ENCODE peak calls at places on chromosomes 7 and 10, in four cellular contexts. L, I, R and A are unnamed samples. For H3K36me3, the result is how much of the 10 kb centered on the place peaks cover.

GRCh38 chr7:141930211-141930610 is 14.0 kb downstream of the OR9A4 start:
- DNase-seq in L (no peak), I (no peak), R (no peak), A (no peak)

GRCh38 chr7:116499168-116500070 is at the start of gene CAV2:
- DNase-seq in L (peak), I (peak), R (no peak), A (no peak)

GRCh38 chr7:10875081-10875480 is 98.6 kb upstream of the PHF14 start:
- DNase-seq in L (no peak), I (no peak), R (no peak), A (no peak)

GRCh38 chr10:95987685-95988426 is 55.5 kb upstream of the CCNJ start:
- DNase-seq in L (no peak), I (no peak), R (no peak), A (no peak)

GRCh38 chr7:55535637-55536016 is 36.7 kb downstream of the VOPP1 start:
- DNase-seq in L (no peak), I (no peak), R (no peak), A (no peak)

GRCh38 chr7:74627699-74628411 is 29.7 kb upstream of the GTF2I start:
- DNase-seq in L (peak), I (peak), R (no peak), A (no peak)

GRCh38 chr7:70353310-70353947 is 755.2 kb downstream of the AUTS2 start:
- DNase-seq in L (no peak), I (no peak), R (no peak), A (no peak)

GRCh38 chr7:70042533-70042932 is 444.3 kb downstream of the AUTS2 start:
- DNase-seq in L (no peak), I (no peak), R (no peak), A (no peak)

GRCh38 chr7:81161459-81162075 is 242.7 kb upstream of the SEMA3C start:
- DNase-seq in L (no peak), I (no peak), R (no peak), A (no peak)

GRCh38 chr7:72069263-72069662 is 342.9 kb downstream of the CALN1 start:
- DNase-seq in L (no peak), I (no peak), R (no peak), A (no peak)

GRCh38 chr7:41201021-41201420 is 501.9 kb downstream of the INHBA start:
- DNase-seq in L (no peak), I (no peak), R (no peak), A (no peak)

GRCh38 chr7:119482209-119482608 is 790.8 kb upstream of the KCND2 start:
- DNase-seq in L (peak), I (peak), R (no peak), A (no peak)

GRCh38 chr7:111532625-111533024 is 29.7 kb downstream of the IMMP2L start:
- DNase-seq in L (no peak), I (no peak), R (no peak), A (no peak)

GRCh38 chr10:11570751-11571150 is 40.7 kb downstream of the USP6NL start:
- DNase-seq in L (no peak), I (no peak), R (no peak), A (no peak)

GRCh38 chr7:155363852-155364600 is 66.3 kb downstream of the INSIG1 start:
- DNase-seq in L (no peak), I (no peak), R (no peak), A (no peak)

GRCh38 chr10:122181901-122182799 is 88.9 kb upstream of the BTBD16 start:
- DNase-seq in L (peak), I (no peak), R (no peak), A (no peak)

GRCh38 chr7:112010994-112011393 is 195.2 kb downstream of the DOCK4 start:
- DNase-seq in L (no peak), I (no peak), R (no peak), A (no peak)

GRCh38 chr7:102318482-102318971 is 31.9 kb downstream of the SH2B2 start:
- DNase-seq in L (no peak), I (no peak), R (no peak), A (no peak)

GRCh38 chr7:26376208-26376917 is 84.7 kb downstream of the SNX10 start:
- DNase-seq in L (peak), I (peak), R (no peak), A (no peak)

GRCh38 chr7:68573271-68574000 is 1024.8 kb upstream of the AUTS2 start:
- DNase-seq in L (no peak), I (no peak), R (no peak), A (no peak)

GRCh38 chr7:144032985-144033384 is 15.8 kb upstream of the OR2A5 start:
- DNase-seq in L (no peak), I (no peak), R (no peak), A (no peak)

GRCh38 chr10:102408728-102409603 is 9.6 kb downstream of the PSD start:
- DNase-seq in L (peak), I (no peak), R (no peak), A (no peak)

GRCh38 chr10:103712898-103713498 is 142.4 kb downstream of the SH3PXD2A start:
- DNase-seq in L (peak), I (peak), R (peak), A (peak)

GRCh38 chr7:138449580-138449979 is 10.5 kb upstream of the TRIM24 start:
- DNase-seq in L (peak), I (peak), R (no peak), A (no peak)

GRCh38 chr7:39304178-39304577 is 262.0 kb upstream of the YAE1 start:
- DNase-seq in L (no peak), I (no peak), R (no peak), A (no peak)

GRCh38 chr10:109934958-109935793 is 11.9 kb upstream of the XPNPEP1 start:
- DNase-seq in L (peak), I (peak), R (no peak), A (peak)

GRCh38 chr7:94530114-94530513 is 20.5 kb downstream of the CASD1 start:
- DNase-seq in L (no peak), I (no peak), R (no peak), A (no peak)

GRCh38 chr10:12081879-12082560 is 13.3 kb downstream of the DHTKD1 start:
- DNase-seq in L (no peak), I (no peak), R (no peak), A (no peak)

GRCh38 chr7:132291446-132291845 is 284.8 kb downstream of the PLXNA4 start:
- DNase-seq in L (no peak), I (no peak), R (no peak), A (no peak)

GRCh38 chr10:131311661-131312260 is at the start of gene TCERG1L:
- DNase-seq in L (peak), I (peak), R (no peak), A (no peak)

GRCh38 chr7:156616269-156617202 is 24.0 kb upstream of the RNF32 start:
- DNase-seq in L (peak), I (no peak), R (no peak), A (no peak)
- H3K27ac ChIP-seq in L (no peak), I (no peak), R (no peak), A (no peak)

DNA sequence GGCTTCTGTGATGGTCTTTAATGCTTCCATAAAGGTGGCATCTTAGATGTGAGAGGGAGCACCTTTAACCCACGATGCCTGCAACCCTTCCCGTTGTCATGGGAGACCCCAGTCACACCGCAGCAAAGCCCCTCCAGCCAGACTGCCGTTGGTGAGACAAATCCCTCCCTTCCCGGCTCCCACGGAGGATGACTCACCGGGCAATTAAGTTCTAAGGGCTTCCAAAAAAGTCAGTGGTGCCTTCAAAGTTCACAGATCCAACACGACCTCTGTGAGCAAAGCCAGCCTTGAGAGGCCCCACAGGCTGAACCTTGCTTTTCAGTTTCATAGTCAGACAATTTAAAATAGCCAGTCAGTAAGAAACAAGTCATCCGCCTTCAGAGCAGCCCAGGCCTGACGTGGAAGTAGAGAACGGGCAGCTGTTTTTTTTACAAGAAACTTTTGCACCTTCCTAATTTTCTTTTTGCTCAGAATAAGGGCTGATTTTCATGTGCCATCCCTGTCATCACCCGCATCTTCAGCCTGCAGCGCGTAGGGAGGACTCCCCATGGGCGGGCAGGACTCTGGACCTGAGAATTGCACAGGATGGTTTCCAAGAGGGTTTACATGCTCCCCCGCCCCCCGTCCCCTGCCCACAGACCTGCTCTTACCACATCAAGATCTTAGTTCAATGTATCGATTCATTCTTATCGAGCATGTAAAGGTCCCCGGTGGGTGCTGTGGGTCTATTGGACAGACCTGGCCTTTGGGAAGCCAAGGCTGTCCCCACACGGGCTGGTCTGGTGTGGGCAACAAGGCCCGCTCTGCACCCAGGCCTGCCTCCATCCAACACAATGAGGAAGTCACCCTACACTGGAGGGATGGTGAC is 333.9 kb downstream of the DNAJB6 start:
- DNase-seq in L (no peak), I (peak), R (no peak), A (no peak)
- H3K4me3 ChIP-seq in L (no peak), I (no peak), R (no peak), A (no peak)

GRCh38 chr10:124670849-124671248 is 73.3 kb downstream of the FAM53B start:
- DNase-seq in L (no peak), I (no peak), R (no peak), A (no peak)
- H3K36me3 ChIP-seq in L (under half), I (under half), R (under half), A (under half)

GRCh38 chr10:114764656-114765055 is 56.9 kb upstream of the FHIP2A start:
- DNase-seq in L (no peak), I (no peak), R (no peak), A (no peak)

GRCh38 chr10:114766470-114766869 is 55.1 kb upstream of the FHIP2A start:
- DNase-seq in L (no peak), I (no peak), R (no peak), A (no peak)

GRCh38 chr10:114762811-114763210 is 58.8 kb upstream of the FHIP2A start:
- DNase-seq in L (no peak), I (no peak), R (no peak), A (no peak)

GRCh38 chr10:114758331-114758730 is 63.2 kb upstream of the FHIP2A start:
- DNase-seq in L (peak), I (no peak), R (no peak), A (no peak)

DNA sequence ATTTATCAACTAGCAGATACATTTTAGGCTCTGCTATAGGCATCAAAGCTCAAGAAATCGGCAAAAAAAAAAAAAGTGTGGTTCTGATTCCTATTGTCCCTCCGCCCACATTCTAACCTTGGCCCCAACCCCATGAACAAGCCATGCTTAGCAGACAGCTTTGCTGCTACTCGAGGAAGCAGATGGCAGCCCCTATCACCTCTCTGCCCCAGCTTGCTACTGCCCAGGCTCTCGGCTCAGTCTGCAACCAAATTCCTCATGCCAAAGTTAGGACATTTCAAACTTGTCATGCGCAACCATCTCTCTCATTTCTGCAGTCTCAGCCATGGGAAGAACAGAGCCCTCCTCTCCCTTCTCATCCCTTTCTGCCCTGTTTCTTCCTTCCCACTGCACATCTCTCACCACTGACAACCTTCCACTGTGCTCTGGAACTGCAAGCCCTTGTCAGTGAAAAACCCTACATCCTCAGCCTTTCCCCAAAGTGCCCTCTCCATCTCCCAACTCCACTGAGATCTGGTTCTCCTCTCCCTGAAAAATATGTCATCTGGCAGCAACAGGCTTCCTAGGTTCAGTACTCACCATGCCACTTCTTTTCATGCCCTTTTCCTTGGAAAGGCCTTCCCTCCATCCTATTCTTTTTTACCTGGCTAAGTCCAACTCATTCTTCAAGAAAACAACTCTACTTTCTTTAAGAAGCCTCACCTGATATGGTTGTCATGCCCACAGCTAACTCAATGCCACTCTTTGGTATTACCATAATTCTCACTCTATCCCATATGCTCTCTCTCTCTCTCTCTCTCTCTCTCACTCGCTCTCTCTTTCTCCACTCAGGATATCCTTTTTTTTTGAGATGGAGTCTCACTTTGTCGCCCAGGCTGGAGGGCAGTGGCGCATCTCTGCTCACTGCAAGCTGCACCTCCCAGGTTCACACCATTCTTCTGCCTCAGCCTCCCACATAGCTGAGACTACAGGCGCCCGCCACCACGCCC is 60.1 kb upstream of the FHIP2A start:
- DNase-seq in L (no peak), I (no peak), R (no peak), A (no peak)
- H3K27ac ChIP-seq in L (no peak), I (no peak), R (peak), A (no peak)

GRCh38 chr7:63047061-63047460 is 951.6 kb upstream of the ZNF722 start:
- DNase-seq in L (no peak), I (no peak), R (no peak), A (no peak)

GRCh38 chr7:63047546-63047945 is 951.1 kb upstream of the ZNF722 start:
- DNase-seq in L (no peak), I (no peak), R (no peak), A (no peak)

GRCh38 chr7:63045575-63045974 is 953.1 kb upstream of the ZNF722 start:
- DNase-seq in L (no peak), I (no peak), R (no peak), A (no peak)

GRCh38 chr7:63044721-63045120 is 953.9 kb upstream of the ZNF722 start:
- DNase-seq in L (no peak), I (no peak), R (no peak), A (no peak)

DNA sequence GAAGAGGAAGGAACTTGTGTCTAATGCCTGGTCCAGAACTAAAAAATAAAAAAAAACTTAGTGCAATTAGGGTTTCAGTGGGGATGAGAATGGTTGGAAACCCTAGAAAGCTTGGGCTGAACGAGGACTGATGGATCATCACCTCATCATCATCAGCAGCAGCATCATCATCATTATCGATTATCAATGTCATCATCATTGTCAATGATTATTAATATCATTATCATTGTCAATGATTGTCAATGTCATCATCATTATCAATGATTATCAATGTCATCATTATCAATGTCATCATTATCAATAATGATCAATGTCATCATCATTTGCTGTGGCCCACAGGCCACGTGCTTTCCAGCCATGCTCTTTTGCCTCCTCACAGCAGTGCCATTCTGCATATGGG is 952.0 kb upstream of the ZNF722 start:
- DNase-seq in L (no peak), I (no peak), R (no peak), A (no peak)
- H3K4me3 ChIP-seq in L (no peak), I (no peak), R (no peak), A (no peak)